ENCODE peak calls at places on chromosomes 7 and 10, in seven cellular contexts. S, K, I, A, Z, G and J are unnamed samples. For H3K27me3, the result is how much of the 10 kb centered on the place peaks cover.

GRCh38 chr7:35723011-35723410 is 28.1 kb upstream of the HERPUD2 start:
- DNase-seq in S (no peak), K (no peak), I (no peak), A (no peak), Z (no peak), G (no peak), J (no peak)

GRCh38 chr7:2444476-2444875 is 31.7 kb downstream of the GRIFIN start:
- DNase-seq in S (no peak), K (peak), I (no peak), A (no peak), Z (no peak), G (no peak), J (no peak)

GRCh38 chr10:69968830-69969229 is 83.8 kb upstream of the MACROH2A2 start:
- DNase-seq in S (no peak), K (no peak), I (no peak), A (peak), Z (no peak), G (peak), J (peak)

GRCh38 chr7:89042963-89043362 is 247.4 kb upstream of the TEX47 start:
- DNase-seq in S (no peak), K (no peak), I (no peak), A (no peak), Z (no peak), G (no peak), J (no peak)

GRCh38 chr7:95478139-95479037 is 7.4 kb upstream of the ASB4 start:
- DNase-seq in S (no peak), K (peak), I (no peak), A (peak), Z (no peak), G (peak), J (no peak)

GRCh38 chr7:142791502-142791901 is 20.7 kb downstream of the PRSS2 start:
- DNase-seq in S (no peak), K (no peak), I (no peak), A (no peak), Z (no peak), G (no peak), J (no peak)

GRCh38 chr10:6199131-6199733 is 3.5 kb upstream of the PFKFB3 start:
- DNase-seq in S (no peak), K (no peak), I (no peak), A (no peak), Z (no peak), G (no peak), J (no peak)

GRCh38 chr10:112775892-112776679 is 174.0 kb upstream of the TCF7L2 start:
- DNase-seq in S (no peak), K (no peak), I (no peak), A (no peak), Z (no peak), G (no peak), J (no peak)

GRCh38 chr10:44974082-44974627 is 4.5 kb downstream of the DEPP1 start:
- DNase-seq in S (no peak), K (no peak), I (no peak), A (no peak), Z (no peak), G (no peak), J (no peak)

GRCh38 chr7:5296627-5297226 is 14.0 kb downstream of the SLC29A4 start:
- DNase-seq in S (peak), K (no peak), I (no peak), A (peak), Z (no peak), G (peak), J (peak)

DNA sequence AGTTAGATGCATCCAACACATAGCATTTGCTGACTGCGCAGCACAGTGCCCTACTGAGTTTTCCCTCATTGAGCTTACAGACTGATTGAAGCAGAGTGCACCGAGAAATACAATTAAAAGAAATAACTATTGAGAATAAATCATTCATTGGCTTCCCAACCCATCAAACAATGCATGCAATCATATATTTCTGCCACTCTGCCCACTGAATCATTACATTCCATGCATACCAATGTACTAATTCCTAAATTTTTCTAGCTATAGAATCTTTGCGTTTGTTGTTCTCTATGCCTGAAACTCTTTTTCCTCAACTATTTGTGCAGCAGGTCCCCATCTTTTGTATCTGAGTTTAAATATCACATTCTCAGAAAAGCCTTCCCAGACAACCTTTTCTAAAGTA is 783.8 kb downstream of the SORCS1 start:
- DNase-seq in S (no peak), K (no peak), I (no peak), A (no peak), Z (no peak), G (no peak), J (no peak)
- H3K27me3 ChIP-seq in S (under half), K (under half), I (under half), A (under half), Z (under half), G (under half), J (under half)

DNA sequence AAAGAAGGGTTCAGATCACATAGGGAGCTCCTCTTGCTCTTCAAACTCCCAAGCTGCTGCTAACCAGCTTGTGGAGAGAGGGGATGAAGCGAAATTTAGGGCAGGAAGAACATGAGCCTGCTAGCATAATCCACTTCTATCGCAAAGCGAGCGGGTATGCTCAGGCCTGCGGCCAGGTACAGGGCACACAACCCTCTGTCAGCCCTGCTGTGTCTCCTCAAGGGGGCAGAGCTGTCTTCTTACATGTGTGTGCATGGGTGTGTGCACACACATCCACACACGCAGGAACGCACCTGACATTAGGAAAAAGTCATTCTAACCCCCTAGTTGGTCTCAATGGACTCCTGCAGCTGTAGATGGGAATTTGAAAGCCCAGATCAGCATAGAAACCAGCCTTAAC is 80.2 kb downstream of the PPP1R3C start:
- DNase-seq in S (no peak), K (no peak), I (no peak), A (peak), Z (no peak), G (no peak), J (no peak)
- TF ChIP-seq CTCF in S (no peak), K (peak), I (no peak), A (peak), Z (peak), G (peak), J (no peak)

DNA sequence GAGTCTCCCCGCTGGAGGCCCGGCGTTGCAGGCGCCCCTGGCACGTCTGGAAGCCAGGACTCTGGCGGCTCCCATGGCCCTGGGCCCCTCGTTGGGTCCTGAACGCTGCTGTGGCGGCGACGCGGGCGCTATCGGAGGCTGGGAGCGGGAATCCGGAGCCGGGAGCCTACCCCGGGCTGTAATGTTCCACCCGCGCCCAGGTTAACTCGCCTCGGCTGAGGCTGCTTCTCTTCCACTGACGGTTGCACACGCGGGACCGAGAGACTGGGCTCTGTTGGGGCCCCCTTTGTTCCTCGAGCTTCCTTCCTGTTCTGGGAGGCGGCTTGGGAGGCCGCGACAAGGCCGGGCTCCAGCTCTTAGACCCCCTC is 1.3 kb upstream of the HOXA5 start:
- DNase-seq in S (peak), K (no peak), I (peak), A (no peak), Z (no peak), G (no peak), J (no peak)
- H3K27me3 ChIP-seq in S (under half), K (half or more), I (under half), A (half or more), Z (under half), G (half or more), J (under half)

GRCh38 chr10:92081641-92082040 is 158.1 kb downstream of the BTAF1 start:
- DNase-seq in S (no peak), K (no peak), I (no peak), A (no peak), Z (no peak), G (no peak), J (no peak)

GRCh38 chr10:92082583-92083280 is 159.2 kb downstream of the BTAF1 start:
- DNase-seq in S (no peak), K (no peak), I (no peak), A (no peak), Z (no peak), G (no peak), J (no peak)

GRCh38 chr10:92079003-92079402 is 155.4 kb downstream of the BTAF1 start:
- DNase-seq in S (no peak), K (no peak), I (no peak), A (no peak), Z (no peak), G (no peak), J (no peak)

GRCh38 chr10:92076722-92077121 is 153.2 kb downstream of the BTAF1 start:
- DNase-seq in S (no peak), K (no peak), I (no peak), A (no peak), Z (no peak), G (no peak), J (no peak)

GRCh38 chr10:92080244-92080643 is 156.7 kb downstream of the BTAF1 start:
- DNase-seq in S (no peak), K (no peak), I (no peak), A (no peak), Z (no peak), G (no peak), J (no peak)
- TF ChIP-seq CTCF in S (no peak), K (no peak), I (no peak), A (no peak), Z (no peak), G (no peak), J (no peak)

DNA sequence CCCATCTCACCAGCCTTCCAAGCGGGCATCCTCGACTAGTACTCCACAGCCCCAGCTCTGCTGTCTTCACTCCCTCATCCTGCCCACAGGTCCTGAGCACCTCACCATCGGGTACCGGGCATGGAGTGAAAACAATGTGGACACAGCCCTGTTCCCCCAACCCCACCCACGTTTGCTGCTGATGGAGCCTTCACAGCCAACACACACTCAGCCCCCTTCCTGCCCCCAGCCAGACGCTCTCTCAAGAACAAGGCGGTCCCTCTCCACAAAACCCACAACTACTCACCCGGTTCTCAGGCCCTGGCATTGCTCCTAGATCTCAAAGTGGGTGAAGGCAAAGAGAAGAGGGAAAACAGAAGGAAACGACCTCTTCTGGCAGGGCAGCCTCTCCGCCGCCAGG is 56.1 kb downstream of the SLIT1 start:
- DNase-seq in S (no peak), K (no peak), I (no peak), A (no peak), Z (no peak), G (no peak), J (no peak)
- H3K27me3 ChIP-seq in S (under half), K (under half), I (under half), A (under half), Z (under half), G (half or more), J (under half)

DNA sequence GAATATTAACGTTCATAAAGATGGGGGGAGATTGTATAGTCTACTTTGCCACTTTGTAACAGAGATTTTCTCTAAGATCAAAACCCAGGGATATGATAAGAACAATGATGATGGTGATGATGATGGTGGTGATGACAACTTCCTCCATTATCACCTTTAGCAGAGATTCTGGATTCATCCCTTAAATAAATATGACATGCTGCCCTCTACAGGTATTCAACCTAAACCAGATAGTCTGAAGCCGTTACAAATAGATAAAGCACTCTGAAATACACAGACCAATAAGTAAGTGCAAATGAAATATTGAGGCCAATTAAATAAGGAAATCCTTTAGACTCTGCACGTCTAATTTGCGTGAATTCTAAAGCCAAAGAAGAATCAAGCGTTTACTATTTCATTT is 211.5 kb downstream of the CREB5 start:
- DNase-seq in S (no peak), K (no peak), I (no peak), A (no peak), Z (no peak), G (no peak), J (no peak)
- TF ChIP-seq CTCF in S (no peak), K (peak), I (no peak), A (peak), Z (no peak), G (no peak), J (no peak)

GRCh38 chr10:106996510-106996909 is 168.0 kb downstream of the SORCS1 start:
- DNase-seq in S (no peak), K (no peak), I (no peak), A (no peak), Z (no peak), G (peak), J (no peak)
- H3K27me3 ChIP-seq in S (under half), K (under half), I (under half), A (under half), Z (under half), G (under half), J (under half)

DNA sequence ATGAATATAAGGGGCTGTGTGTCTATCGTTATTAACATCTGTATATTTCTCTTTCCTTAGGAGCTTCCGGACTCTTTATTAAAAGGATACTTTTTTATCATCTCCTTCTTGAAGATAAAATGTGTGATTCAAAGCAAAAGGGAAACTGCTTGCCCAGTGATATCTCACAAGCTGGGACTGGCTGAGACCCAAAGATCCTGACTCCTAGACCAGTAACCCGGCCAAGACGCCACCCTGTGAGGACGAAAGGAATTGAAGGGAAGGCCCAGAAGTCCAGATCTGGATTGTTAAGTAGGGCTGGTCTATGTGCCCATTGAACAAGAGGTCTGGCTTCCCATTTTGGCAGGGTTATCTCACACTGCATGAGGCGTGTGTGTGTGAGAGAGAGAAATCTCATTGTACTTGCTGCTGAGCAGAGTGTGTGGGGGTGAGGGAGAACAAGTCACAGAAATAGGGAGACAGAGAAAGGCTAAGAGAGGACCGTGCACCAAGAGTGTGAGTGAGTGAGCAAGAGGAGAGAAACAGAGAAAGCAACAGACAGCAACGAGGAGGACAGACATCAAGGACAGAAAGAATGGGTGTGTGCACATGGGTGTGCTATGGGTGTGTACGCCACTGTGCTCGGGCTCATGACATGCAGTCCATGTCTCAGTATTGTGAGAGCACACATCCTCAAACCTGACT is 75.4 kb downstream of the PLXNA4 start:
- DNase-seq in S (no peak), K (no peak), I (peak), A (peak), Z (peak), G (peak), J (no peak)
- TF ChIP-seq CTCF in S (no peak), K (no peak), I (peak), A (peak), Z (peak), G (peak), J (no peak)

GRCh38 chr10:101031128-101031795 is at the start of the genes PDZD7 and SFXN3:
- DNase-seq in S (peak), K (peak), I (peak), A (peak), Z (peak), G (peak), J (peak)
- H3K27me3 ChIP-seq in S (under half), K (under half), I (under half), A (half or more), Z (under half), G (under half), J (under half)